ENCODE peak calls at places on chromosome 21, in eight cellular contexts. V is mucosa of descending colon; G is esophagus squamous epithelium; Z is heart right ventricle; S is CD8-positive, alpha-beta T cell; X is pancreas; T is left ventricle myocardium inferior; Q is IMR-90. U is an unnamed sample. For H3K4me1, the result is how much of the 10 kb centered on the place peaks cover.

GRCh38 chr21:16117851-16118592 is 388.2 kb downstream of the USP25 start:
- DNase-seq in V (no peak), G (no peak), Z (no peak), S (no peak), X (no peak), T (no peak), Q (peak), U (no peak)

GRCh38 chr21:39461419-39461818 is 9.6 kb downstream of the SH3BGR start:
- DNase-seq in V (no peak), G (no peak), Z (no peak), S (no peak), X (no peak), T (no peak), Q (no peak), U (no peak)

GRCh38 chr21:25501996-25502665 is 105.2 kb downstream of the MRPL39 start:
- DNase-seq in V (peak), G (no peak), Z (no peak), S (no peak), X (no peak), T (no peak), Q (no peak), U (no peak)

GRCh38 chr21:31128234-31128633 is 90.0 kb upstream of the KRTAP19-8 start:
- DNase-seq in V (no peak), G (no peak), Z (no peak), S (no peak), X (no peak), T (no peak), Q (peak), U (no peak)

GRCh38 chr21:37367758-37368535 is 1.4 kb downstream of the DYRK1A start:
- DNase-seq in V (peak), G (no peak), Z (peak), S (no peak), X (peak), T (peak), Q (peak), U (peak)

GRCh38 chr21:41121785-41122415 is 46.1 kb upstream of the BACE2 start:
- DNase-seq in V (peak), G (peak), Z (peak), S (peak), X (peak), T (peak), Q (peak), U (peak)

GRCh38 chr21:37699024-37699770 is 217.1 kb downstream of the KCNJ6 start:
- DNase-seq in V (no peak), G (no peak), Z (no peak), S (no peak), X (no peak), T (no peak), Q (no peak), U (no peak)

GRCh38 chr21:37878946-37879660 is 37.2 kb downstream of the KCNJ6 start:
- DNase-seq in V (no peak), G (no peak), Z (no peak), S (no peak), X (no peak), T (no peak), Q (peak), U (no peak)

GRCh38 chr21:37073417-37074194 is 552 bp downstream of the TTC3 start:
- DNase-seq in V (peak), G (no peak), Z (peak), S (peak), X (peak), T (peak), Q (peak), U (no peak)

GRCh38 chr21:38434913-38435533 is 63.3 kb downstream of the ERG start:
- DNase-seq in V (no peak), G (no peak), Z (no peak), S (no peak), X (no peak), T (no peak), Q (peak), U (no peak)

GRCh38 chr21:37257526-37257966 is 9.6 kb downstream of the VPS26C start:
- DNase-seq in V (peak), G (no peak), Z (no peak), S (no peak), X (no peak), T (peak), Q (peak), U (peak)

GRCh38 chr21:28138272-28138671 is 854.4 kb downstream of the LTN1 start:
- DNase-seq in V (no peak), G (no peak), Z (no peak), S (no peak), X (no peak), T (no peak), Q (peak), U (no peak)

GRCh38 chr21:44441581-44442265 is 13.6 kb upstream of the LRRC3 start:
- DNase-seq in V (no peak), G (no peak), Z (peak), S (no peak), X (no peak), T (no peak), Q (no peak), U (peak)

GRCh38 chr21:38386967-38387366 is 111.3 kb downstream of the ERG start:
- DNase-seq in V (no peak), G (no peak), Z (no peak), S (no peak), X (no peak), T (no peak), Q (no peak), U (no peak)

GRCh38 chr21:38840456-38841129 is 34.9 kb downstream of the ETS2 start:
- DNase-seq in V (no peak), G (no peak), Z (no peak), S (no peak), X (no peak), T (no peak), Q (no peak), U (no peak)

GRCh38 chr21:28963831-28964230 is 28.8 kb downstream of the LTN1 start:
- DNase-seq in V (no peak), G (no peak), Z (no peak), S (no peak), X (no peak), T (no peak), Q (no peak), U (no peak)

GRCh38 chr21:38997756-38998155 is 185.5 kb downstream of the PSMG1 start:
- DNase-seq in V (no peak), G (no peak), Z (no peak), S (no peak), X (no peak), T (no peak), Q (no peak), U (no peak)

GRCh38 chr21:36678538-36678937 is 20.4 kb upstream of the SIM2 start:
- DNase-seq in V (no peak), G (no peak), Z (no peak), S (no peak), X (no peak), T (no peak), Q (no peak), U (no peak)

GRCh38 chr21:17461014-17461413 is 51.8 kb upstream of the CXADR start:
- DNase-seq in V (no peak), G (no peak), Z (no peak), S (no peak), X (peak), T (no peak), Q (peak), U (no peak)

GRCh38 chr21:43585924-43586411 is 73.3 kb downstream of the HSF2BP start:
- DNase-seq in V (no peak), G (no peak), Z (no peak), S (no peak), X (peak), T (no peak), Q (peak), U (peak)

GRCh38 chr21:40844935-40845334 is 2.0 kb downstream of the DSCAM start:
- DNase-seq in V (no peak), G (no peak), Z (no peak), S (no peak), X (no peak), T (no peak), Q (no peak), U (no peak)

GRCh38 chr21:25458484-25458883 is 148.8 kb downstream of the MRPL39 start:
- DNase-seq in V (no peak), G (no peak), Z (no peak), S (no peak), X (no peak), T (no peak), Q (no peak), U (no peak)

GRCh38 chr21:38852278-38852677 is 46.5 kb downstream of the ETS2 start:
- DNase-seq in V (no peak), G (no peak), Z (no peak), S (no peak), X (no peak), T (no peak), Q (no peak), U (no peak)

GRCh38 chr21:39020751-39021474 is 162.3 kb downstream of the PSMG1 start:
- DNase-seq in V (no peak), G (no peak), Z (no peak), S (no peak), X (no peak), T (peak), Q (peak), U (peak)

GRCh38 chr21:14942801-14943490 is 121.9 kb downstream of the NRIP1 start:
- DNase-seq in V (no peak), G (no peak), Z (no peak), S (no peak), X (no peak), T (no peak), Q (peak), U (no peak)

GRCh38 chr21:36203603-36203889 is 46.9 kb downstream of the DOP1B start:
- DNase-seq in V (no peak), G (no peak), Z (no peak), S (no peak), X (peak), T (no peak), Q (peak), U (peak)

GRCh38 chr21:21247441-21247840 is 249.2 kb downstream of the NCAM2 start:
- DNase-seq in V (no peak), G (no peak), Z (no peak), S (no peak), X (no peak), T (no peak), Q (peak), U (no peak)

GRCh38 chr21:17466166-17466565 is 46.7 kb upstream of the CXADR start:
- DNase-seq in V (no peak), G (no peak), Z (no peak), S (no peak), X (no peak), T (no peak), Q (peak), U (no peak)

GRCh38 chr21:38664315-38664714 is 141.4 kb upstream of the ETS2 start:
- DNase-seq in V (no peak), G (no peak), Z (no peak), S (no peak), X (no peak), T (no peak), Q (no peak), U (no peak)

DNA sequence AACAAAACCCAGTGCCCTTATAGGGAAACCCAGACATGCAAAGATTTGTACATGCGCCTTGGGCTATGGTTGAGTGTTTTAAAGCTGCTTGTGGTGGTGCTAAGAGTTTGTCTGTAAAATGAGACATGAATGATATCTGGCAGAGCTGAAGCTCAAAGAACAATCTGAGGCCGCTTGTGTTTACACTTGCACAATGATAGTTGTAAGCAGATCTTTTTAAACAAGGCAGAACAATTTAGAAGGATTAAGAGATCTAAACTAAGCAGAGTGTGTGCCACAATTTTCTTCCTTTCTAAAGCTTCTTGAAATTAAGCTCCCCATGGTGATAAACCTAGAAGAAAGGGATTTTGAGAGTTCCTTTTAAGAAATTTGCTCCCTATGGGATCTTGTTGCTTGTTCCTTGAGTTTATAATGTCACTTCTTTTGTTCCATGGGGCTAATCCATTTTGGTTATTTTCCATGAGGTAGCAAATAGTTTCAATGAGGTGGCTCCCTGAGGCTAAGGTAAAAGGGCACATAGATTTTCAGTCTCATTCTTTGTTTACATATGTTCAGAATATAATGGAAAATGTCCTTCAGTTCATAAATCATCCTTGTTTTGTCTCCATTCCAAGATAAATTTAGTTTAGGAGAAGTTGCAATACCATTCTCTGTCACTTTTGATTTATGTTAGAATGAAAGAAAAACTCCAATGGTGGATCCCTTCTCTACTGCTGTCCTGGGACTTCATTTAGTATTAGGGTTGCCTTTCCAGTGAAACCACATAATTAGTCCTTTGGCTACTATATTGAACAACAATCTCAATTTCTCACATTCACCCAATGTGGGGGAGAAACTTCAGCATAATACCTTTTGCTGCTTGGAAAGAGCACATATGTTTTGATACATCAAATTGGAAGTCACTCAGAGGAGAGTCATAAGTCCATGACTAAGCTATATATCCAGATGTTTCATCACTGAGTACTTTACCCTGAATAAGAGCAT is 80.7 kb upstream of the ADAMTS5 start:
- DNase-seq in V (no peak), G (no peak), Z (no peak), S (no peak), X (no peak), T (no peak), Q (peak), U (no peak)
- H3K4me3 ChIP-seq in V (no peak), G (no peak), Z (no peak), S (no peak), X (no peak), T (no peak), Q (no peak), U (no peak)

GRCh38 chr21:34839070-34839820 is 170.5 kb downstream of the CLIC6 start:
- DNase-seq in V (no peak), G (no peak), Z (no peak), S (no peak), X (no peak), T (no peak), Q (no peak), U (no peak)
- H3K4me1 ChIP-seq in V (under half), G (under half), Z (under half), S (under half), X (under half), T (under half), Q (under half), U (under half)

DNA sequence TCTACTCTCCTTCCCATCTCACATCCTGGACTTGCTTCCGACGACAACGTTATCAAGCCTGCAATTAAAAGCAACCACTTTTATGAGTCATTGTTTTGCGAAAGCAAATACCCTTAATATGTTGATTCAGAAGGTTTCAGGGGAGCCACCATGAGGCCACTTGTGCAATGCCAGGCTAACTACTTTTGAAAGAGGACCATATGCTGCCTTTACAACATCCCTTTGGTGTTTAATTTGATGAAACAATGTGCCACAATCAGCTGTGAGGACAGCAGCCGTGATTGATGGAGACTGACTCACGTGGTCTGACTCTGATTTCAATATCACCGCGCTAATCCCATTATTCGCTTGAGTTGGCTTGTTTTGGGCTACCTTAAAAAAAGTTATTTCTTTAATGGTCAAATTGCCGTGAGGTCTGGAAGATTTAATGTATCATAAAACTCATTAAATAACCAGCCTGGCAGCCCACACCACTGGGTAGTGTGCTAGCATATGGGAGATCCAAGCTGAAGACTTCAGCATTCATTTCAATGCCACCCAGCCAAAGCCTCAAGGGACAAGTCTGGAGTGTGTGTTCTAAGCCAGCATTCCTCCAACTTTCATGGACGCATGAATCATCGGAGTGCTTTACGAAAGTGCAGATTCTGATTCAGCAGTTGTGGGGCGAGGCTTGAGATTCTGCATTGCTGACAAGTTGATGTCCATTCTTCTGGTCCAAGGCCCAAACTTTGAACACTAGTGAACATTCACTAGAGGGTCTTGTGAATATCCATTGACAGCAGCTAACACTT is 73.3 kb upstream of the PAXBP1 start:
- DNase-seq in V (no peak), G (no peak), Z (no peak), S (no peak), X (no peak), T (no peak), Q (peak), U (no peak)
- TF ChIP-seq CTCF in V (no peak), G (no peak), Z (no peak), S (no peak), X (no peak), T (no peak), Q (no peak), U (peak)

GRCh38 chr21:45482899-45483821 is 59.1 kb downstream of the SLC19A1 start:
- DNase-seq in V (no peak), G (no peak), Z (peak), S (peak), X (no peak), T (no peak), Q (no peak), U (no peak)
- H3K4me3 ChIP-seq in V (no peak), G (no peak), Z (no peak), S (peak), X (no peak), T (no peak), Q (no peak), U (no peak)

GRCh38 chr21:42228709-42229220 is 9.8 kb downstream of the ABCG1 start:
- DNase-seq in V (no peak), G (no peak), Z (no peak), S (no peak), X (no peak), T (no peak), Q (no peak), U (no peak)

GRCh38 chr21:42232176-42232825 is 13.4 kb downstream of the ABCG1 start:
- DNase-seq in V (no peak), G (no peak), Z (no peak), S (no peak), X (no peak), T (no peak), Q (no peak), U (no peak)

GRCh38 chr21:42231761-42232160 is 12.8 kb downstream of the ABCG1 start:
- DNase-seq in V (no peak), G (no peak), Z (no peak), S (no peak), X (no peak), T (no peak), Q (no peak), U (no peak)

GRCh38 chr21:42229676-42230075 is 10.7 kb downstream of the ABCG1 start:
- DNase-seq in V (no peak), G (no peak), Z (no peak), S (no peak), X (no peak), T (no peak), Q (no peak), U (no peak)

DNA sequence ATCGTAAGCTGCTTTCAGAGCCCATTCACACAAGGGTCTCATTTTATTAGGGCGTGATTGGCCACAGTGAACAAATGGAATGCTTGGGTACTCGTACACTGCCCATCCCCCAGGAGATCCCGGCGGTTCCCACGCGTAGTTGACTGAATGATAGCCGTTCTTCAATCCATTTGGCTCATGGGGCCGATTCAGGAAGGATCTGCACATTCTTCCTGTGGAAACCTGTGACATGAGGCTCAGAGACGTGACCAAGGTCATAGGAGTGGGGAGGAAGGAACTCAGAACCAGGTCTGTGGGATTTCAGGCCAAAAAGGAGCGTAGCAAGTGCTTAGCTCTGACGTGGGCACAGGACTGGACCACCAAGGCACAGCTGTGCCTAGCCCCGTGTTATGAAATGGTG is 11.7 kb downstream of the ABCG1 start:
- DNase-seq in V (no peak), G (no peak), Z (no peak), S (no peak), X (no peak), T (no peak), Q (no peak), U (no peak)
- H3K4me1 ChIP-seq in V (half or more), G (half or more), Z (half or more), S (half or more), X (under half), T (half or more), Q (under half), U (under half)

U was measured in Caco-2.